ENCODE peak calls at places on chromosomes 4 and X, in five cellular contexts. D is suprapubic skin, M is tibial nerve, S is A549, K is H54. R is an unnamed sample.

GRCh38 chr4:85747871-85748491 is 273.0 kb downstream of the ARHGAP24 start:
- DNase-seq in D (no peak), M (peak), S (peak), K (no peak), R (peak)

GRCh38 chrX:119756926-119757635 is 1.3 kb upstream of the SOWAHD start:
- DNase-seq in D (no peak), M (no peak), S (no peak), K (no peak), R (no peak)

GRCh38 chrX:68570598-68570997 is 71.7 kb downstream of the YIPF6 start:
- DNase-seq in D (no peak), M (no peak), S (no peak), K (no peak), R (no peak)

GRCh38 chrX:70322784-70323183 is 32.9 kb downstream of the KIF4A start:
- DNase-seq in D (no peak), M (no peak), S (no peak), K (no peak), R (no peak)

GRCh38 chr4:10320130-10320529 is 137.1 kb downstream of the ZNF518B start:
- DNase-seq in D (no peak), M (no peak), S (no peak), K (no peak), R (no peak)

GRCh38 chrX:51860679-51861078 is 32.7 kb upstream of the MAGED1 start:
- DNase-seq in D (no peak), M (peak), S (no peak), K (peak), R (peak)

GRCh38 chr4:157265281-157265680 is 44.8 kb downstream of the GRIA2 start:
- DNase-seq in D (no peak), M (no peak), S (no peak), K (no peak), R (no peak)

GRCh38 chrX:40573763-40574162 is 7.0 kb upstream of the ATP6AP2 start:
- DNase-seq in D (no peak), M (no peak), S (no peak), K (no peak), R (peak)

GRCh38 chrX:13235930-13236329 is 83.9 kb downstream of the ATXN3L start:
- DNase-seq in D (no peak), M (no peak), S (no peak), K (no peak), R (no peak)

GRCh38 chrX:142688256-142688655 is 337.5 kb upstream of the SPANXN4 start:
- DNase-seq in D (no peak), M (no peak), S (no peak), K (no peak), R (no peak)

GRCh38 chr4:78379991-78380739 is 171.4 kb upstream of the ANXA3 start:
- DNase-seq in D (no peak), M (no peak), S (no peak), K (no peak), R (no peak)

GRCh38 chr4:105686571-105686970 is 21.9 kb downstream of the INTS12 start:
- DNase-seq in D (no peak), M (no peak), S (no peak), K (no peak), R (no peak)

GRCh38 chrX:47540754-47541538 is 20.1 kb upstream of the ARAF start:
- DNase-seq in D (peak), M (peak), S (peak), K (peak), R (peak)

GRCh38 chr4:67040315-67040714 is 505.0 kb downstream of the CENPC start:
- DNase-seq in D (no peak), M (no peak), S (no peak), K (no peak), R (no peak)

GRCh38 chrX:153924149-153924861 is 1.8 kb downstream of the ARHGAP4 start:
- DNase-seq in D (peak), M (no peak), S (peak), K (peak), R (peak)

GRCh38 chrX:1507511-1508463 is 29.2 kb downstream of the P2RY8 start:
- DNase-seq in D (peak), M (no peak), S (no peak), K (no peak), R (no peak)

GRCh38 chrX:108216405-108216804 is 124.8 kb downstream of the ATG4A start:
- DNase-seq in D (no peak), M (no peak), S (no peak), K (no peak), R (no peak)

GRCh38 chrX:101206471-101206870 is 13.1 kb upstream of the DRP2 start:
- DNase-seq in D (no peak), M (no peak), S (peak), K (peak), R (peak)

GRCh38 chrX:97026406-97026805 is 142.7 kb downstream of the RPA4 start:
- DNase-seq in D (no peak), M (no peak), S (no peak), K (no peak), R (peak)

GRCh38 chr4:102022343-102022742 is 231.8 kb downstream of the BANK1 start:
- DNase-seq in D (no peak), M (no peak), S (no peak), K (no peak), R (no peak)

GRCh38 chr4:41930139-41930831 is 4.9 kb upstream of the TMEM33 start:
- DNase-seq in D (no peak), M (no peak), S (no peak), K (no peak), R (no peak)

GRCh38 chrX:124325732-124326131 is 6.7 kb upstream of the TEX13D start:
- DNase-seq in D (no peak), M (no peak), S (no peak), K (no peak), R (no peak)

GRCh38 chrX:112051546-112051945 is 31.0 kb downstream of the TRPC5 start:
- DNase-seq in D (no peak), M (no peak), S (no peak), K (no peak), R (no peak)

GRCh38 chr4:80036949-80037348 is 36.1 kb downstream of the ANTXR2 start:
- DNase-seq in D (no peak), M (no peak), S (no peak), K (no peak), R (no peak)

GRCh38 chrX:136551410-136551809 is 19.4 kb downstream of the VGLL1 start:
- DNase-seq in D (no peak), M (no peak), S (no peak), K (no peak), R (no peak)

GRCh38 chr4:158895797-158896442 is 127.1 kb downstream of the FNIP2 start:
- DNase-seq in D (no peak), M (no peak), S (no peak), K (no peak), R (peak)

GRCh38 chrX:69027181-69028005 is 137.9 kb downstream of the PJA1 start:
- DNase-seq in D (no peak), M (no peak), S (no peak), K (no peak), R (no peak)

GRCh38 chr4:127965803-127966175 is 583 bp downstream of the ABHD18 start:
- DNase-seq in D (no peak), M (peak), S (peak), K (peak), R (peak)

GRCh38 chr4:95572304-95572991 is 23.7 kb upstream of the UNC5C start:
- DNase-seq in D (peak), M (peak), S (no peak), K (no peak), R (no peak)

DNA sequence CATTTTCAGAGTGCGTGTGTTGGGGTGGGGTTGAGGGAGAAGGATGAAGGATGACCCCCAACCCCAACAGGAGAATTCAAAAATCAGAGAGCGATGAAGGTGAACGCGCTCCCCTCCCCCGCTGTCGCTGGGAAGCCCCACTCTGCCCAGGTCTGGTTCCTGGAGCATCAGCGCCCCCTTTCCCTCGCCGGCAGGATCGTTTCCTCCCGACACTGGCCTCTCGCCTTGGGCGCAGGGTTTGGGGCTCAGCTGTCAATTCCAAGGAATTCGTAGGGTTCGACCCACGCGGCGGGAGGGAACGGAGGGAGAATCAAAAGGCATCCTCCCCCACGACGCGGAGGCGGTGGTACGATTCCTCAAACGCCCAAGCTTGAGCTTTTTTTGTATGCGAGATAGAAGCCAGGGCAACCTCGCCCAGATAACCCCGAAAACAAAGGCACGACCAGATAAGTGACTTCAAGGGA is 997 bp upstream of the PDGFRA start:
- DNase-seq in D (peak), M (peak), S (peak), K (peak), R (peak)
- TF ChIP-seq POLR2A in D (no peak), M (no peak), S (no peak), K (no peak), R (no peak)

GRCh38 chr4:76209876-76210275 is 3.7 kb downstream of the SCARB2 start:
- DNase-seq in D (no peak), M (no peak), S (no peak), K (no peak), R (no peak)

GRCh38 chr4:76206222-76206942 is 7.2 kb downstream of the SCARB2 start:
- DNase-seq in D (no peak), M (no peak), S (no peak), K (no peak), R (no peak)

GRCh38 chr4:76210502-76210901 is 3.1 kb downstream of the SCARB2 start:
- DNase-seq in D (no peak), M (no peak), S (no peak), K (no peak), R (no peak)

GRCh38 chr4:76204936-76205335 is 8.7 kb downstream of the SCARB2 start:
- DNase-seq in D (no peak), M (no peak), S (no peak), K (no peak), R (no peak)

DNA sequence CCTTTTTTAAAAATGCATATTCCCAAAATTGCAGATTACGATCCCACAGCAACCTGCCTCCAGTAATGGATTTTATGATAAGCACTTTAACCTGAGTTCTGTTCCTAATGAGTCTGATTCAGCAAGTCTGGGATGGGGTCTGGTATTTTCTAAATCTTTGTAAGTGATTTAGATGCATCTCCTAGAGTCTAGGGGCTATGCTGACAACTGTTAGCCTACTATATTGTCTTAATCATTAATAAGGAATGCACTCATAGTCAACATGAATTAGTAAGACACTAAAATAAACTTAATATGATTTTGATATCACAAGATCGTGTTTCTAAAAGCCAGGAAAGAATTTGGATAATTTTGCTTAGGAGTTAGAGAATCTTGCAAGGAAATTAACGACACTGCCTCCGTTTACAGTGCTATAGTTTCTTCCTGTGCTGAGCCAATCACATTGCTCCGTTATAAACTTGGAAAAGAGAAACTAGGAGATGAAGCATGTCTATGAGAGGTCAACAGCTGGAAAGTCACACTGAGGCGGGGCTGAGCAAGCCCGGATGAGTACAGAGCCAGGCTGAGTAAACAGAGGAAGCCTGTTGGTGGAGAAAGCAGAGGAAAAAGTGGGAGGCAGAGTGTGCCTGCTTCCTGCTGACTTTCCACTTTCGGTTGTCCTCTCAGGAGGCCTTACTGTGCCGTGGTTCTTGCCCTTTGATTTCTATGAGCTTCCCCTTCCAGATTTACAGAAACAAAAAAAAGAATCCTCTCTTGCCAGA is 5.4 kb downstream of the SCARB2 start:
- DNase-seq in D (peak), M (peak), S (no peak), K (peak), R (no peak)
- TF ChIP-seq POLR2A in D (no peak), M (peak), S (no peak), K (no peak), R (no peak)

DNA sequence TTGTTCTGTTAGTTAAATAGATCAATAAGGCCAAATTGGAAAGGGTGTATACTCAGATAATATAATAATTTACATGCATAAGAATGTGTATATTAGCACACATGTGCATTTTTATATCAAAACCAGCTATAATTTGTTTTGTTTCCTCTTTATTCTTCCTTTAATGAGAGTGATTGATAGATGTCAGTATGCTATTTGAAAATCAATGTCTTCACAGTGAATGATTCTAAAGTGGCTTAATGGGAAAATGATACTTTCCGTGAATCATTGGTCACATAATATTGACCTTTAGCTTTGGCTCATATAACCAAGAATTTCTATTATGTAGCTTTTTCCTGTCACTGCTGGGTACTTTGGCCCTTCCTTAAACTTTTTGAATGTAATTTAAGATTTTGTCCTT is 48.6 kb downstream of the PLS3 start:
- DNase-seq in D (no peak), M (no peak), S (no peak), K (no peak), R (no peak)
- TF ChIP-seq POLR2A in D (no peak), M (no peak), S (no peak), K (no peak), R (no peak)

GRCh38 chrX:133922390-133922772 is 63.0 kb downstream of the GPC3 start:
- DNase-seq in D (no peak), M (no peak), S (no peak), K (no peak), R (no peak)
- TF ChIP-seq POLR2A in D (no peak), M (no peak), S (no peak), K (no peak), R (no peak)

GRCh38 chr4:147617841-147618421 is 734 bp downstream of the TMEM184C start:
- DNase-seq in D (no peak), M (no peak), S (peak), K (no peak), R (no peak)
- TF ChIP-seq POLR2A in D (no peak), M (no peak), S (no peak), K (no peak), R (no peak)

GRCh38 chr4:99987681-99988080 is 37.6 kb upstream of the H2AZ1 start:
- DNase-seq in D (no peak), M (no peak), S (no peak), K (no peak), R (no peak)
- TF ChIP-seq POLR2A in D (no peak), M (no peak), S (no peak), K (no peak), R (no peak)

DNA sequence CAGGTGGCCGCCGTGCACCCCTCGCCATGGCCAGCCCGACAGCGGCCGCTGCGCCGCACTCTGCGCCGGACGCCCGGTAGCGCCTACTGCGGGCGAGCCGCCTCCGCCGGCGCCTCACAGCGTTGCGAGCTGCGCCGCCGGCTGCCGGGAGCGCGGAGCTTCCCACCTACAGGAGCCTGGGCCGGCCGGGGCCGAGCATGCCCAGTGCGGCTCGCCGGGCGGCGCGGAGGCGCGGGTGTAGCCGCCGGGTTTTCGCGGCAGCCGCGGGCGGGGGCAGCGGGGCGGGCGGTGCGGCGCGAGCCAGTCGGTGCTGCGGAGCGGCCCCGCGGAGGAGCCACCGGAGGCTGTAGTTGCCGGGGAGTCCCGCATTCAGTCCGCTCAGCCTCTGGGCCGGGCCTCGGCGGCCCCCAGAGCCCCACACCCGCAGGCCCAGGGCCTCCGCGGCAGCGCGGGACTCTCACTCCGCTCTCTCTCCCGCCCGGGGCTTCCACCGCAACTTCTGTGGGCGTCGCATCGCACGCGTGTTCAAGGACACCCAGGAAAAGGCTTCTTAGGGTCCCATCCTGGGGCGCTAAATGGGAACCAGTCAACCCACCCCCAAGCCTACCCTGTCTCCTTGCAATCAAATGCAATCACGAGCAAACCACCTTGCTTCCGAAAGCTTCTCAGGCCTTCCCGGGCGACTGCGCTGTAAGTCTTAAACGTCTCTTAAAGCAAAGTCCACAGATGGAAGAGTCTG is at the start of gene MFAP3L:
- DNase-seq in D (peak), M (peak), S (peak), K (peak), R (peak)
- TF ChIP-seq POLR2A in D (peak), M (peak), S (no peak), K (peak), R (peak)

GRCh38 chr4:37825943-37826281 is 574 bp upstream of the PGM2 start:
- DNase-seq in D (no peak), M (no peak), S (no peak), K (no peak), R (peak)

GRCh38 chr4:37828843-37829242 is 2.4 kb downstream of the PGM2 start:
- DNase-seq in D (no peak), M (no peak), S (no peak), K (no peak), R (no peak)

GRCh38 chr4:37827030-37827705 is 682 bp downstream of the PGM2 start:
- DNase-seq in D (no peak), M (no peak), S (peak), K (no peak), R (peak)

GRCh38 chr4:37827802-37828321 is 1.4 kb downstream of the PGM2 start:
- DNase-seq in D (no peak), M (no peak), S (no peak), K (no peak), R (no peak)

GRCh38 chr4:37826282-37827029 is at the start of gene PGM2:
- DNase-seq in D (peak), M (peak), S (peak), K (peak), R (peak)
- TF ChIP-seq POLR2A in D (peak), M (peak), S (peak), K (peak), R (peak)

DNA sequence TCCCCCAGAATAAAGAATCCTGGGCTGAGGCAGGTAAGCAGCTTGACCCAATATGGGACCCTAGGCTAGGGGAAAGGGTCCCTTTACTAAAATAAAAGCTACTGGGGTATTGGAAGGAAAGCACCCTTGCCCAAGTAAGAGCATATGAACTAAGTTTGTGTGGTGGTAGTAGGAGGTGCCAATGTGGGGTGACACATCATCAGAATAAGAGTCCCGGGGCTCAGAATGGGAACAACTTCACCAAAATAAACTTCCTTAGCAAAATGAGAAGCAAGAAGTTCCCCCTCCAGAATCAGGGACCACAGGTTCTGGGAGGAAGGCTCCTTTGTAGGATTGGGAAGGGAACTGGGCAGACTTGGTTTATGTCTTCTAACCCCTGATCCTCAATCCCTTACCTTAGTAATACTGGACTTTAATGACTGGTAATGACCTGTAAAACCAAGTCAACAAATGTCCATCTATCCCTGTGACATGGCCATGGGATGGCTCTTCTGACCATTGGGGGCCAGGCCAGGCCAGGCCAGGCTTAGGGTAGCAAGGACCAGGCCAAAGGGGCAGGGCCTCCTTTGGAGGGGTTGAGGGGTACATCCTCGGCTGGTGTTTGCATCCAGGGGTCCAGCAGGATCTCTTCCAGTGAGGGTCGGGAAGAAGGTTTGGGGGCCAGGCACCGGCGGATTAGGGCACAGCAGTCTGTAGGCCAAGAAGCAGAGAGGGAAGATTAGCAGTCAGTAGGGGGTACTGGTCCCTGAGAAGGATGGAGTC is 2.3 kb upstream of the SLC35A2 start:
- DNase-seq in D (no peak), M (no peak), S (no peak), K (no peak), R (no peak)
- TF ChIP-seq POLR2A in D (no peak), M (no peak), S (no peak), K (no peak), R (peak)

DNA sequence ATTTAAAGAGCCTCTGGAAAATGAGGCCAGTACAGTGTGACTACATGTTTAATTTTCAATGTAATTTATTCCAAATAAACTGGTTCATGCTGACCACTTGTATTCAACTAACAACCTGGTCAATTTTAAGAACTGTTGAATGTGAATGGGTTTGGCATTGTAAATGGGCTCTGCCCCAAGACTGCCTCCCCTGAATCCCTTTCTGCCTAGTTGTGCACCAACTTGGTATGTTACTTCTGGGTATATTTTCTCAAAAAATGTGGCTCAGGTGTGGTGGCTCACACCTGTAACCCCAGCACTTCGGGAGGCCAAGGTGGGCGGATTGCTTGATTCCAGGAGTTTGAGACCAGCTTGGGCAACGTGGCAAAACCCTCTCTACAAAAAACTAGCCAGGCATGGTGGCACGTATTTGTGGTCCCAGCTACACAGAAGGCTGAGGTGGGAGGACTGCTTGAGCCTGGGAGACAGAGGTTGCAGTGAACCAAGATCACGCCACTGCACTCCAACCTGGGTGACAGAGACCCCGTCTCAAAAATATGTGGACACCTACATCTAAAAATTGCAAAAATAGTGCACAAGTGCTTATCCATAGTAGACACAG is 7.2 kb downstream of the RPL9 start:
- DNase-seq in D (no peak), M (no peak), S (no peak), K (no peak), R (no peak)
- TF ChIP-seq POLR2A in D (no peak), M (no peak), S (no peak), K (no peak), R (no peak)